ENCODE peak calls at places on chromosomes 5 and 9, in nine cellular contexts. One of them, this sample, is unnamed.

GRCh38 chr9:89000973-89001916 is 10.0 kb downstream of the S1PR3 start:
- DNase-seq in endothelial cell: peak
- DNase-seq in Right ventricle myocardium superior: peak
- DNase-seq in KBM-7: peak
- DNase-seq in renal cortical epithelial cell: peak
- DNase-seq in SK-N-SH: peak
- DNase-seq in putamen: peak
- DNase-seq in fibroblast of pulmonary artery: peak
- DNase-seq in aorta: peak
- DNase-seq in this sample: peak

GRCh38 chr9:108811944-108812343 is 43.8 kb downstream of the ACTL7B start:
- DNase-seq in endothelial cell: no peak
- DNase-seq in Right ventricle myocardium superior: no peak
- DNase-seq in KBM-7: no peak
- DNase-seq in renal cortical epithelial cell: no peak
- DNase-seq in SK-N-SH: no peak
- DNase-seq in putamen: no peak
- DNase-seq in fibroblast of pulmonary artery: no peak
- DNase-seq in aorta: no peak
- DNase-seq in this sample: no peak

GRCh38 chr9:128203024-128203841 is at the start of gene DNM1:
- DNase-seq in endothelial cell: peak
- DNase-seq in Right ventricle myocardium superior: peak
- DNase-seq in KBM-7: peak
- DNase-seq in renal cortical epithelial cell: no peak
- DNase-seq in SK-N-SH: peak
- DNase-seq in putamen: peak
- DNase-seq in fibroblast of pulmonary artery: peak
- DNase-seq in aorta: peak
- DNase-seq in this sample: peak

GRCh38 chr5:154794525-154795234 is 39.5 kb downstream of the LARP1 start:
- DNase-seq in endothelial cell: no peak
- DNase-seq in Right ventricle myocardium superior: no peak
- DNase-seq in KBM-7: no peak
- DNase-seq in renal cortical epithelial cell: no peak
- DNase-seq in SK-N-SH: no peak
- DNase-seq in putamen: no peak
- DNase-seq in fibroblast of pulmonary artery: peak
- DNase-seq in aorta: no peak
- DNase-seq in this sample: no peak

GRCh38 chr5:123089572-123089970 is 530 bp downstream of the PRDM6 start:
- DNase-seq in endothelial cell: peak
- DNase-seq in Right ventricle myocardium superior: peak
- DNase-seq in KBM-7: no peak
- DNase-seq in renal cortical epithelial cell: no peak
- DNase-seq in SK-N-SH: peak
- DNase-seq in putamen: no peak
- DNase-seq in fibroblast of pulmonary artery: peak
- DNase-seq in aorta: peak
- DNase-seq in this sample: no peak

GRCh38 chr5:644509-644908 is 32.4 kb downstream of the CEP72 start:
- DNase-seq in endothelial cell: no peak
- DNase-seq in Right ventricle myocardium superior: no peak
- DNase-seq in KBM-7: no peak
- DNase-seq in renal cortical epithelial cell: no peak
- DNase-seq in SK-N-SH: no peak
- DNase-seq in putamen: no peak
- DNase-seq in fibroblast of pulmonary artery: no peak
- DNase-seq in aorta: no peak
- DNase-seq in this sample: no peak

GRCh38 chr5:146910239-146910638 is 31.7 kb upstream of the PPP2R2B start:
- DNase-seq in endothelial cell: no peak
- DNase-seq in Right ventricle myocardium superior: no peak
- DNase-seq in KBM-7: no peak
- DNase-seq in renal cortical epithelial cell: no peak
- DNase-seq in SK-N-SH: no peak
- DNase-seq in putamen: no peak
- DNase-seq in fibroblast of pulmonary artery: no peak
- DNase-seq in aorta: no peak
- DNase-seq in this sample: no peak

GRCh38 chr9:136171009-136171800 is 33.7 kb downstream of the LHX3 start:
- DNase-seq in endothelial cell: no peak
- DNase-seq in Right ventricle myocardium superior: peak
- DNase-seq in KBM-7: no peak
- DNase-seq in renal cortical epithelial cell: no peak
- DNase-seq in SK-N-SH: no peak
- DNase-seq in putamen: no peak
- DNase-seq in fibroblast of pulmonary artery: no peak
- DNase-seq in aorta: peak
- DNase-seq in this sample: no peak

GRCh38 chr5:39713224-39713911 is 288.6 kb upstream of the DAB2 start:
- DNase-seq in endothelial cell: no peak
- DNase-seq in Right ventricle myocardium superior: no peak
- DNase-seq in KBM-7: peak
- DNase-seq in renal cortical epithelial cell: peak
- DNase-seq in SK-N-SH: no peak
- DNase-seq in putamen: no peak
- DNase-seq in fibroblast of pulmonary artery: peak
- DNase-seq in aorta: no peak
- DNase-seq in this sample: peak

GRCh38 chr5:129094087-129094923 is at the start of gene ISOC1:
- DNase-seq in endothelial cell: peak
- DNase-seq in Right ventricle myocardium superior: peak
- DNase-seq in KBM-7: peak
- DNase-seq in renal cortical epithelial cell: peak
- DNase-seq in SK-N-SH: peak
- DNase-seq in putamen: peak
- DNase-seq in fibroblast of pulmonary artery: peak
- DNase-seq in aorta: peak
- DNase-seq in this sample: peak

GRCh38 chr9:81562221-81563019 is 126.9 kb downstream of the TLE1 start:
- DNase-seq in endothelial cell: no peak
- DNase-seq in Right ventricle myocardium superior: peak
- DNase-seq in KBM-7: no peak
- DNase-seq in renal cortical epithelial cell: peak
- DNase-seq in SK-N-SH: no peak
- DNase-seq in putamen: no peak
- DNase-seq in fibroblast of pulmonary artery: peak
- DNase-seq in aorta: no peak
- DNase-seq in this sample: no peak

GRCh38 chr9:4674783-4675182 is 4.6 kb upstream of the CDC37L1 start:
- DNase-seq in endothelial cell: no peak
- DNase-seq in Right ventricle myocardium superior: no peak
- DNase-seq in KBM-7: no peak
- DNase-seq in renal cortical epithelial cell: peak
- DNase-seq in SK-N-SH: no peak
- DNase-seq in putamen: no peak
- DNase-seq in fibroblast of pulmonary artery: peak
- DNase-seq in aorta: no peak
- DNase-seq in this sample: peak

This sample was measured in NB4.